ENCODE peak calls at places on chromosomes 12 and 14, in four cellular contexts. One of them, this sample, is unnamed.

GRCh38 chr12:5083955-5084849 is 40.5 kb downstream of the KCNA5 start:
- DNase-seq in esophagus squamous epithelium: no peak
- DNase-seq in smooth muscle cell of the brain vasculature: peak; percentile 37
- DNase-seq in stimulated activated CD4-positive, alpha-beta T cell treated with anti-CD3 and anti-CD28 coated beads, TNF-alpha, amount 100 ng/mL, for 4 hours: no peak
- DNase-seq in this sample: no peak

GRCh38 chr14:58272589-58273372 is 25.6 kb upstream of the ARID4A start:
- DNase-seq in smooth muscle cell of the brain vasculature: no peak
- DNase-seq in esophagus squamous epithelium: no peak
- DNase-seq in stimulated activated CD4-positive, alpha-beta T cell treated with anti-CD3 and anti-CD28 coated beads, TNF-alpha, amount 100 ng/mL, for 4 hours: no peak
- DNase-seq in this sample: no peak

GRCh38 chr12:105467710-105468366 is 137.3 kb downstream of the C12orf75 start:
- DNase-seq in stimulated activated CD4-positive, alpha-beta T cell treated with anti-CD3 and anti-CD28 coated beads, TNF-alpha, amount 100 ng/mL, for 4 hours: no peak
- DNase-seq in esophagus squamous epithelium: no peak
- DNase-seq in smooth muscle cell of the brain vasculature: no peak
- DNase-seq in this sample: no peak

GRCh38 chr12:104454997-104455396 is 1.8 kb upstream of the CHST11 start:
- DNase-seq in smooth muscle cell of the brain vasculature: no peak
- DNase-seq in esophagus squamous epithelium: no peak
- DNase-seq in stimulated activated CD4-positive, alpha-beta T cell treated with anti-CD3 and anti-CD28 coated beads, TNF-alpha, amount 100 ng/mL, for 4 hours: no peak
- DNase-seq in this sample: no peak

GRCh38 chr14:52355016-52355430 is 40.9 kb downstream of the PTGER2 start:
- DNase-seq in smooth muscle cell of the brain vasculature: no peak
- DNase-seq in stimulated activated CD4-positive, alpha-beta T cell treated with anti-CD3 and anti-CD28 coated beads, TNF-alpha, amount 100 ng/mL, for 4 hours: no peak
- DNase-seq in esophagus squamous epithelium: no peak
- DNase-seq in this sample: no peak

GRCh38 chr12:46470039-46470627 is 97.6 kb upstream of the SLC38A2 start:
- DNase-seq in stimulated activated CD4-positive, alpha-beta T cell treated with anti-CD3 and anti-CD28 coated beads, TNF-alpha, amount 100 ng/mL, for 4 hours: no peak
- DNase-seq in esophagus squamous epithelium: no peak
- DNase-seq in smooth muscle cell of the brain vasculature: no peak
- DNase-seq in this sample: no peak

GRCh38 chr12:46959484-46959883 is 119.9 kb upstream of the PCED1B start:
- DNase-seq in smooth muscle cell of the brain vasculature: no peak
- DNase-seq in esophagus squamous epithelium: no peak
- DNase-seq in stimulated activated CD4-positive, alpha-beta T cell treated with anti-CD3 and anti-CD28 coated beads, TNF-alpha, amount 100 ng/mL, for 4 hours: no peak
- DNase-seq in this sample: no peak

GRCh38 chr12:9064201-9064814 is 51.4 kb downstream of the A2M start:
- DNase-seq in esophagus squamous epithelium: no peak
- DNase-seq in stimulated activated CD4-positive, alpha-beta T cell treated with anti-CD3 and anti-CD28 coated beads, TNF-alpha, amount 100 ng/mL, for 4 hours: peak; percentile 31
- DNase-seq in smooth muscle cell of the brain vasculature: no peak
- DNase-seq in this sample: no peak

GRCh38 chr12:63525831-63526230 is 142.5 kb downstream of the DPY19L2 start:
- DNase-seq in stimulated activated CD4-positive, alpha-beta T cell treated with anti-CD3 and anti-CD28 coated beads, TNF-alpha, amount 100 ng/mL, for 4 hours: no peak
- DNase-seq in esophagus squamous epithelium: no peak
- DNase-seq in smooth muscle cell of the brain vasculature: no peak
- DNase-seq in this sample: no peak

GRCh38 chr12:12290206-12290605 is 23.4 kb upstream of the LRP6 start:
- DNase-seq in esophagus squamous epithelium: no peak
- DNase-seq in smooth muscle cell of the brain vasculature: no peak
- DNase-seq in stimulated activated CD4-positive, alpha-beta T cell treated with anti-CD3 and anti-CD28 coated beads, TNF-alpha, amount 100 ng/mL, for 4 hours: no peak
- DNase-seq in this sample: no peak

GRCh38 chr14:53517276-53517960 is 364.3 kb upstream of the DDHD1 start:
- DNase-seq in esophagus squamous epithelium: no peak
- DNase-seq in smooth muscle cell of the brain vasculature: no peak
- DNase-seq in stimulated activated CD4-positive, alpha-beta T cell treated with anti-CD3 and anti-CD28 coated beads, TNF-alpha, amount 100 ng/mL, for 4 hours: no peak
- DNase-seq in this sample: no peak

GRCh38 chr14:67674139-67674479 is 323 bp downstream of the VTI1B start:
- DNase-seq in smooth muscle cell of the brain vasculature: no peak
- DNase-seq in stimulated activated CD4-positive, alpha-beta T cell treated with anti-CD3 and anti-CD28 coated beads, TNF-alpha, amount 100 ng/mL, for 4 hours: peak; percentile 4
- DNase-seq in esophagus squamous epithelium: no peak
- DNase-seq in this sample: no peak

GRCh38 chr12:66589095-66589494 is 89.8 kb downstream of the GRIP1 start:
- DNase-seq in esophagus squamous epithelium: no peak
- DNase-seq in stimulated activated CD4-positive, alpha-beta T cell treated with anti-CD3 and anti-CD28 coated beads, TNF-alpha, amount 100 ng/mL, for 4 hours: no peak
- DNase-seq in smooth muscle cell of the brain vasculature: no peak
- DNase-seq in this sample: no peak

GRCh38 chr12:95218852-95219171 is 1.2 kb downstream of the VEZT start:
- DNase-seq in esophagus squamous epithelium: no peak
- DNase-seq in stimulated activated CD4-positive, alpha-beta T cell treated with anti-CD3 and anti-CD28 coated beads, TNF-alpha, amount 100 ng/mL, for 4 hours: no peak
- DNase-seq in smooth muscle cell of the brain vasculature: no peak
- DNase-seq in this sample: no peak

GRCh38 chr14:105890474-105891220 is 364.3 kb downstream of the TMEM121 start:
- DNase-seq in smooth muscle cell of the brain vasculature: no peak
- DNase-seq in esophagus squamous epithelium: no peak
- DNase-seq in stimulated activated CD4-positive, alpha-beta T cell treated with anti-CD3 and anti-CD28 coated beads, TNF-alpha, amount 100 ng/mL, for 4 hours: no peak
- DNase-seq in this sample: no peak

GRCh38 chr14:49820176-49820575 is 32.4 kb downstream of the NEMF start:
- DNase-seq in smooth muscle cell of the brain vasculature: no peak
- DNase-seq in stimulated activated CD4-positive, alpha-beta T cell treated with anti-CD3 and anti-CD28 coated beads, TNF-alpha, amount 100 ng/mL, for 4 hours: no peak
- DNase-seq in esophagus squamous epithelium: no peak
- DNase-seq in this sample: no peak

GRCh38 chr14:86766469-86766868 is 1226.5 kb downstream of the GALC start:
- DNase-seq in stimulated activated CD4-positive, alpha-beta T cell treated with anti-CD3 and anti-CD28 coated beads, TNF-alpha, amount 100 ng/mL, for 4 hours: no peak
- DNase-seq in smooth muscle cell of the brain vasculature: no peak
- DNase-seq in esophagus squamous epithelium: no peak
- DNase-seq in this sample: no peak

GRCh38 chr12:77064891-77065360 is 443 bp downstream of the E2F7 start:
- DNase-seq in stimulated activated CD4-positive, alpha-beta T cell treated with anti-CD3 and anti-CD28 coated beads, TNF-alpha, amount 100 ng/mL, for 4 hours: no peak
- DNase-seq in smooth muscle cell of the brain vasculature: no peak
- DNase-seq in esophagus squamous epithelium: no peak
- DNase-seq in this sample: no peak

GRCh38 chr14:52918486-52918885 is 32.4 kb downstream of the FERMT2 start:
- DNase-seq in smooth muscle cell of the brain vasculature: no peak
- DNase-seq in esophagus squamous epithelium: no peak
- DNase-seq in stimulated activated CD4-positive, alpha-beta T cell treated with anti-CD3 and anti-CD28 coated beads, TNF-alpha, amount 100 ng/mL, for 4 hours: no peak
- DNase-seq in this sample: no peak

GRCh38 chr12:93760275-93760875 is 83.2 kb downstream of the CRADD start:
- DNase-seq in smooth muscle cell of the brain vasculature: no peak
- DNase-seq in esophagus squamous epithelium: no peak
- DNase-seq in stimulated activated CD4-positive, alpha-beta T cell treated with anti-CD3 and anti-CD28 coated beads, TNF-alpha, amount 100 ng/mL, for 4 hours: no peak
- DNase-seq in this sample: no peak

GRCh38 chr12:82862069-82862841 is 175.5 kb downstream of the TMTC2 start:
- DNase-seq in stimulated activated CD4-positive, alpha-beta T cell treated with anti-CD3 and anti-CD28 coated beads, TNF-alpha, amount 100 ng/mL, for 4 hours: no peak
- DNase-seq in smooth muscle cell of the brain vasculature: no peak
- DNase-seq in esophagus squamous epithelium: no peak
- DNase-seq in this sample: no peak

GRCh38 chr14:30874999-30875787 is 834 bp downstream of the COCH start:
- DNase-seq in esophagus squamous epithelium: no peak
- DNase-seq in smooth muscle cell of the brain vasculature: no peak
- DNase-seq in stimulated activated CD4-positive, alpha-beta T cell treated with anti-CD3 and anti-CD28 coated beads, TNF-alpha, amount 100 ng/mL, for 4 hours: no peak
- DNase-seq in this sample: no peak

GRCh38 chr12:99131761-99132199 is 486.7 kb downstream of the APAF1 start:
- DNase-seq in smooth muscle cell of the brain vasculature: peak; percentile 17
- DNase-seq in esophagus squamous epithelium: no peak
- DNase-seq in stimulated activated CD4-positive, alpha-beta T cell treated with anti-CD3 and anti-CD28 coated beads, TNF-alpha, amount 100 ng/mL, for 4 hours: no peak
- DNase-seq in this sample: no peak